ENCODE peak calls at places on chromosomes 16 and 17, in nine cellular contexts. One of them, this sample, is unnamed.

GRCh38 chr17:19746517-19746916 is 1.6 kb downstream of the ALDH3A1 start:
- DNase-seq in pancreas: no peak
- DNase-seq in stomach: no peak
- DNase-seq in cardiac fibroblast: no peak
- DNase-seq in AG04450: no peak
- DNase-seq in psoas muscle: no peak
- DNase-seq in GM23338: no peak
- DNase-seq in thoracic aorta: no peak
- DNase-seq in kidney epithelial cell: no peak
- DNase-seq in this sample: no peak

GRCh38 chr17:2051388-2052237 is 3.3 kb upstream of the HIC1 start:
- DNase-seq in pancreas: no peak
- DNase-seq in stomach: no peak
- DNase-seq in cardiac fibroblast: no peak
- DNase-seq in AG04450: no peak
- DNase-seq in psoas muscle: peak; percentile 36
- DNase-seq in GM23338: no peak
- DNase-seq in thoracic aorta: no peak
- DNase-seq in kidney epithelial cell: no peak
- DNase-seq in this sample: no peak

GRCh38 chr16:85491798-85492616 is 121.1 kb upstream of the GSE1 start:
- DNase-seq in pancreas: peak; percentile 95
- DNase-seq in stomach: peak; percentile 95
- DNase-seq in cardiac fibroblast: no peak
- DNase-seq in AG04450: no peak
- DNase-seq in psoas muscle: peak; percentile 75
- DNase-seq in GM23338: peak; percentile 83
- DNase-seq in thoracic aorta: peak; percentile 77
- DNase-seq in kidney epithelial cell: no peak
- DNase-seq in this sample: peak; percentile 59

GRCh38 chr17:49556183-49556943 is 19.3 kb upstream of the NXPH3 start:
- DNase-seq in pancreas: peak; percentile 48
- DNase-seq in stomach: peak; percentile 83
- DNase-seq in cardiac fibroblast: peak; percentile 70
- DNase-seq in AG04450: no peak
- DNase-seq in psoas muscle: peak; percentile 77
- DNase-seq in GM23338: peak; percentile 85
- DNase-seq in thoracic aorta: no peak
- DNase-seq in kidney epithelial cell: no peak
- DNase-seq in this sample: peak; percentile 65

GRCh38 chr17:82750241-82750905 is 1.5 kb upstream of the TBCD start:
- DNase-seq in pancreas: peak; percentile 28
- DNase-seq in stomach: no peak
- DNase-seq in cardiac fibroblast: no peak
- DNase-seq in AG04450: no peak
- DNase-seq in psoas muscle: peak; percentile 17
- DNase-seq in GM23338: peak; percentile 78
- DNase-seq in thoracic aorta: no peak
- DNase-seq in kidney epithelial cell: no peak
- DNase-seq in this sample: no peak

GRCh38 chr17:68509151-68510057 is 2.8 kb upstream of the PRKAR1A start:
- DNase-seq in pancreas: peak; percentile 38
- DNase-seq in stomach: no peak
- DNase-seq in cardiac fibroblast: no peak
- DNase-seq in AG04450: no peak
- DNase-seq in psoas muscle: peak; percentile 79
- DNase-seq in GM23338: no peak
- DNase-seq in thoracic aorta: no peak
- DNase-seq in kidney epithelial cell: no peak
- DNase-seq in this sample: peak; percentile 43

GRCh38 chr17:18156976-18157280 is 26.7 kb upstream of the ALKBH5 start:
- DNase-seq in pancreas: no peak
- DNase-seq in stomach: no peak
- DNase-seq in cardiac fibroblast: no peak
- DNase-seq in AG04450: no peak
- DNase-seq in psoas muscle: no peak
- DNase-seq in GM23338: no peak
- DNase-seq in thoracic aorta: no peak
- DNase-seq in kidney epithelial cell: no peak
- DNase-seq in this sample: no peak

GRCh38 chr17:2949469-2950044 is 113.8 kb downstream of the OR1D5 start:
- DNase-seq in pancreas: peak; percentile 31
- DNase-seq in stomach: peak; percentile 82
- DNase-seq in cardiac fibroblast: peak; percentile 78
- DNase-seq in AG04450: no peak
- DNase-seq in psoas muscle: peak; percentile 65
- DNase-seq in GM23338: no peak
- DNase-seq in thoracic aorta: no peak
- DNase-seq in kidney epithelial cell: no peak
- DNase-seq in this sample: peak; percentile 92

GRCh38 chr17:82235056-82235774 is 6.4 kb downstream of the SLC16A3 start:
- DNase-seq in pancreas: no peak
- DNase-seq in stomach: no peak
- DNase-seq in cardiac fibroblast: no peak
- DNase-seq in AG04450: no peak
- DNase-seq in psoas muscle: peak; percentile 46
- DNase-seq in GM23338: no peak
- DNase-seq in thoracic aorta: no peak
- DNase-seq in kidney epithelial cell: no peak
- DNase-seq in this sample: no peak

GRCh38 chr17:1267471-1267947 is 2.7 kb upstream of the BHLHA9 start:
- DNase-seq in pancreas: no peak
- DNase-seq in stomach: peak; percentile 35
- DNase-seq in cardiac fibroblast: peak; percentile 13
- DNase-seq in AG04450: no peak
- DNase-seq in psoas muscle: no peak
- DNase-seq in GM23338: peak; percentile 36
- DNase-seq in thoracic aorta: peak; percentile 11
- DNase-seq in kidney epithelial cell: no peak
- DNase-seq in this sample: peak; percentile 10

GRCh38 chr16:89385712-89386111 is 104.6 kb downstream of the ANKRD11 start:
- DNase-seq in pancreas: no peak
- DNase-seq in stomach: no peak
- DNase-seq in cardiac fibroblast: no peak
- DNase-seq in AG04450: no peak
- DNase-seq in psoas muscle: no peak
- DNase-seq in GM23338: no peak
- DNase-seq in thoracic aorta: no peak
- DNase-seq in kidney epithelial cell: no peak
- DNase-seq in this sample: no peak

GRCh38 chr16:851871-852270 is 51.3 kb upstream of the GNG13 start:
- DNase-seq in pancreas: no peak
- DNase-seq in stomach: no peak
- DNase-seq in cardiac fibroblast: no peak
- DNase-seq in AG04450: no peak
- DNase-seq in psoas muscle: no peak
- DNase-seq in GM23338: no peak
- DNase-seq in thoracic aorta: no peak
- DNase-seq in kidney epithelial cell: no peak
- DNase-seq in this sample: no peak

GRCh38 chr17:64051153-64051552 is 30.7 kb upstream of the ICAM2 start:
- DNase-seq in pancreas: no peak
- DNase-seq in stomach: no peak
- DNase-seq in cardiac fibroblast: no peak
- DNase-seq in AG04450: no peak
- DNase-seq in psoas muscle: no peak
- DNase-seq in GM23338: no peak
- DNase-seq in thoracic aorta: no peak
- DNase-seq in kidney epithelial cell: no peak
- DNase-seq in this sample: no peak

GRCh38 chr17:67942810-67943209 is 53.5 kb downstream of the C17orf58 start:
- DNase-seq in pancreas: no peak
- DNase-seq in stomach: no peak
- DNase-seq in cardiac fibroblast: peak; percentile 35
- DNase-seq in AG04450: no peak
- DNase-seq in psoas muscle: no peak
- DNase-seq in GM23338: peak; percentile 46
- DNase-seq in thoracic aorta: no peak
- DNase-seq in kidney epithelial cell: no peak
- DNase-seq in this sample: peak; percentile 4

GRCh38 chr16:21646721-21647561 is 5.5 kb downstream of the IGSF6 start:
- DNase-seq in pancreas: no peak
- DNase-seq in stomach: peak; percentile 35
- DNase-seq in cardiac fibroblast: no peak
- DNase-seq in AG04450: no peak
- DNase-seq in psoas muscle: no peak
- DNase-seq in GM23338: no peak
- DNase-seq in thoracic aorta: no peak
- DNase-seq in kidney epithelial cell: no peak
- DNase-seq in this sample: peak; percentile 57

GRCh38 chr16:87101903-87102302 is 215.3 kb downstream of the C16orf95 start:
- DNase-seq in pancreas: peak; percentile 22
- DNase-seq in stomach: no peak
- DNase-seq in cardiac fibroblast: peak; percentile 93
- DNase-seq in AG04450: no peak
- DNase-seq in psoas muscle: no peak
- DNase-seq in GM23338: no peak
- DNase-seq in thoracic aorta: no peak
- DNase-seq in kidney epithelial cell: no peak
- DNase-seq in this sample: no peak

GRCh38 chr17:41507315-41507880 is 2.0 kb upstream of the KRT13 start:
- DNase-seq in pancreas: no peak
- DNase-seq in stomach: no peak
- DNase-seq in cardiac fibroblast: no peak
- DNase-seq in AG04450: no peak
- DNase-seq in psoas muscle: no peak
- DNase-seq in GM23338: no peak
- DNase-seq in thoracic aorta: no peak
- DNase-seq in kidney epithelial cell: no peak
- DNase-seq in this sample: peak; percentile 88

GRCh38 chr17:80191192-80191591 is 21.4 kb downstream of the CARD14 start:
- DNase-seq in pancreas: no peak
- DNase-seq in stomach: no peak
- DNase-seq in cardiac fibroblast: no peak
- DNase-seq in AG04450: no peak
- DNase-seq in psoas muscle: no peak
- DNase-seq in GM23338: peak; percentile 75
- DNase-seq in thoracic aorta: no peak
- DNase-seq in kidney epithelial cell: no peak
- DNase-seq in this sample: no peak

GRCh38 chr17:43360739-43361498 is 37.9 kb upstream of the ARL4D start:
- DNase-seq in pancreas: peak; percentile 79
- DNase-seq in stomach: peak; percentile 94
- DNase-seq in cardiac fibroblast: peak; percentile 100
- DNase-seq in AG04450: peak; percentile 98
- DNase-seq in psoas muscle: peak; percentile 86
- DNase-seq in GM23338: no peak
- DNase-seq in thoracic aorta: peak; percentile 71
- DNase-seq in kidney epithelial cell: peak; percentile 97
- DNase-seq in this sample: peak; percentile 96

DNA sequence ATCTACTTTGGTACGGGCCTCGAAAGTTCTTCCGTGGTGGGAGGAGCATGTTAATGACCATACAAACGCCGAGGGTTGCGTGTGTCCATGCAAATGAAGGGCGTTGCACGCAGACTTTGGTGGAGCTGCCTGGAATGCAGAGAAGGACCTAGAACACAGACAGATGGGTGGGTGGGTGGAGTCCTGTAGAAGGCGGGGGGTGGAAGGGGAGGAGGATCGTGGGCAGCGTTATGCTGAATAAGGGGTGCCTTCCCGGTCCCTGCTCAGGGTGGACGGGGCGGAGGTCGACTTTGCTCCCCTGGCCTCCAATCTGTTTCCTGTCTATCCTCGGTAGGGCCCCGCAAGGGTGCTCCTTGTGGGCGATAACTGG is 795 bp upstream of the PAQR4 start:
- DNase-seq in pancreas: no peak
- DNase-seq in stomach: no peak
- DNase-seq in cardiac fibroblast: no peak
- DNase-seq in AG04450: no peak
- DNase-seq in psoas muscle: no peak
- DNase-seq in GM23338: peak; percentile 54
- DNase-seq in thoracic aorta: no peak
- DNase-seq in kidney epithelial cell: no peak
- DNase-seq in this sample: peak; percentile 47
- H3K4me3 ChIP-seq in pancreas: peak overlapping the region; percentile 74
- H3K4me3 ChIP-seq in stomach: peak overlapping the region; percentile 77
- H3K4me3 ChIP-seq in cardiac fibroblast: no peak overlapping the region
- H3K4me3 ChIP-seq in AG04450: no peak overlapping the region
- H3K4me3 ChIP-seq in psoas muscle: peak overlapping the region; percentile 87
- H3K4me3 ChIP-seq in GM23338: peak overlapping the region; percentile 94
- H3K4me3 ChIP-seq in thoracic aorta: peak overlapping the region; percentile 83
- H3K4me3 ChIP-seq in kidney epithelial cell: no peak overlapping the region
- H3K4me3 ChIP-seq in this sample: peak overlapping the region; percentile 43

DNA sequence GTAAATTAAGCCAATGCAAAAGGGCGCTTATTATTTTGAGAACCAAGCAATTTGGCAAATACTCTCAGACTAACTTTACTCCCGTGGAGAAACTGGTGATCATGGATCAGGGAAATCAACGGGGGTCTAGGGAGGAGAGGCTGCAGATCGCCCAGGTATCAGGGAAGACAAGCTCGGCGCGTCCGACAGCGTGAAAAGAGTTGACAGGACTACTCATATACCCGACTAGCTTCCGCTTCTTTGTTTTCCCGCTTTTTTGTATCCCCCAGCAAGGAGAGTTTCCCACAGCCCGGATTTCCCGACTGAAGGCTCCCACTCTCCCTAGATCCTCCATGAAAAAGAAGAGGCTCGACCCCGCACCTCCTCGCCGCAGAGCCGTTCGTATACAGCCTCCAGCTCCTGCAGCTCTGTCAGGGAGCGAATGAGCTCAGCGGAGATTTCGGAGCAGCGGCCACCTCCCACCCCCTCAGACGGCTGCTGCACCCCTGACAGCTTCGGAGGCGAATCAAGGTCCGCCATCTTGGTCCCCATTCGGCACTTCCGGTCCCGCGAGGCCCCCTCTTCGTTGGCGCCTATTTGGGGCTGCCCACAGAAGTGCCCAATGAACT is at the start of gene COG4:
- DNase-seq in pancreas: peak; percentile 87
- DNase-seq in stomach: peak; percentile 86
- DNase-seq in cardiac fibroblast: peak; percentile 88
- DNase-seq in AG04450: peak; percentile 49
- DNase-seq in psoas muscle: peak; percentile 89
- DNase-seq in GM23338: peak; percentile 96
- DNase-seq in thoracic aorta: peak; percentile 60
- DNase-seq in kidney epithelial cell: no peak
- DNase-seq in this sample: peak; percentile 85
- TF ChIP-seq CTCF in pancreas: no peak
- TF ChIP-seq CTCF in stomach: no peak
- TF ChIP-seq CTCF in cardiac fibroblast: no peak
- TF ChIP-seq CTCF in AG04450: no peak
- TF ChIP-seq CTCF in psoas muscle: no peak
- TF ChIP-seq CTCF in GM23338: no peak
- TF ChIP-seq CTCF in thoracic aorta: no peak
- TF ChIP-seq CTCF in kidney epithelial cell: no peak
- TF ChIP-seq CTCF in this sample: no peak

GRCh38 chr17:8186787-8187516 is 3.0 kb downstream of the BORCS6 start:
- DNase-seq in pancreas: peak; percentile 93
- DNase-seq in stomach: peak; percentile 96
- DNase-seq in cardiac fibroblast: peak; percentile 98
- DNase-seq in AG04450: peak; percentile 90
- DNase-seq in psoas muscle: peak; percentile 87
- DNase-seq in GM23338: peak; percentile 94
- DNase-seq in thoracic aorta: peak; percentile 81
- DNase-seq in kidney epithelial cell: peak; percentile 72
- DNase-seq in this sample: peak; percentile 93
- H3K4me3 ChIP-seq in pancreas: peak overlapping the region; percentile 55
- H3K4me3 ChIP-seq in stomach: peak overlapping the region; percentile 88
- H3K4me3 ChIP-seq in cardiac fibroblast: peak overlapping the region; percentile 88
- H3K4me3 ChIP-seq in AG04450: peak overlapping the region; percentile 97
- H3K4me3 ChIP-seq in psoas muscle: peak overlapping the region; percentile 93
- H3K4me3 ChIP-seq in GM23338: peak overlapping the region; percentile 100
- H3K4me3 ChIP-seq in thoracic aorta: peak overlapping the region; percentile 73
- H3K4me3 ChIP-seq in kidney epithelial cell: peak overlapping the region; percentile 78
- H3K4me3 ChIP-seq in this sample: peak overlapping the region; percentile 89

GRCh38 chr17:74858672-74859438 is 830 bp downstream of the GRIN2C start:
- DNase-seq in pancreas: no peak
- DNase-seq in stomach: no peak
- DNase-seq in cardiac fibroblast: no peak
- DNase-seq in AG04450: no peak
- DNase-seq in psoas muscle: no peak
- DNase-seq in GM23338: no peak
- DNase-seq in thoracic aorta: no peak
- DNase-seq in kidney epithelial cell: no peak
- DNase-seq in this sample: no peak
- TF ChIP-seq CTCF in pancreas: no peak
- TF ChIP-seq CTCF in stomach: no peak
- TF ChIP-seq CTCF in cardiac fibroblast: no peak
- TF ChIP-seq CTCF in AG04450: no peak
- TF ChIP-seq CTCF in psoas muscle: no peak
- TF ChIP-seq CTCF in GM23338: no peak
- TF ChIP-seq CTCF in thoracic aorta: no peak
- TF ChIP-seq CTCF in kidney epithelial cell: no peak
- TF ChIP-seq CTCF in this sample: no peak